ENCODE peak calls at places on chromosome 20, in five cellular contexts. S is PC-9, V is fibroblast of lung, C is epithelial cell of esophagus, M is activated B cell treated with CpG ODN at 0.5 μM for 24 hours. A is an unnamed sample.

GRCh38 chr20:10236540-10237533 is 18.2 kb downstream of the SNAP25 start:
- DNase-seq in S (no peak), V (no peak), C (no peak), M (no peak), A (no peak)

GRCh38 chr20:49883246-49883802 is 32.0 kb downstream of the SPATA2 start:
- DNase-seq in S (no peak), V (no peak), C (no peak), M (no peak), A (no peak)

GRCh38 chr20:52552181-52552872 is 360.7 kb upstream of the ZFP64 start:
- DNase-seq in S (no peak), V (peak), C (peak), M (no peak), A (no peak)

GRCh38 chr20:1334761-1335160 is 5.8 kb upstream of the SDCBP2 start:
- DNase-seq in S (no peak), V (no peak), C (peak), M (no peak), A (no peak)

GRCh38 chr20:3121271-3121911 is 36.9 kb upstream of the AVP start:
- DNase-seq in S (no peak), V (no peak), C (no peak), M (no peak), A (no peak)

GRCh38 chr20:53334861-53335260 is 258.8 kb downstream of the ZNF217 start:
- DNase-seq in S (no peak), V (no peak), C (no peak), M (no peak), A (no peak)

GRCh38 chr20:25626779-25627178 is 3.0 kb upstream of the NANP start:
- DNase-seq in S (no peak), V (no peak), C (no peak), M (no peak), A (no peak)

GRCh38 chr20:9498322-9498721 is 16.1 kb upstream of the LAMP5 start:
- DNase-seq in S (no peak), V (peak), C (no peak), M (no peak), A (no peak)

GRCh38 chr20:57474816-57475215 is 50.1 kb downstream of the CTCFL start:
- DNase-seq in S (no peak), V (no peak), C (no peak), M (peak), A (no peak)

GRCh38 chr20:61585764-61586163 is 333.7 kb downstream of the CDH4 start:
- DNase-seq in S (no peak), V (no peak), C (no peak), M (no peak), A (no peak)

GRCh38 chr20:20083796-20084195 is 31.5 kb downstream of the CFAP61 start:
- DNase-seq in S (no peak), V (peak), C (peak), M (no peak), A (no peak)

GRCh38 chr20:46021361-46022359 is 7.4 kb upstream of the SLC12A5 start:
- DNase-seq in S (peak), V (no peak), C (peak), M (peak), A (peak)

GRCh38 chr20:14507711-14508110 is 170.3 kb upstream of the FLRT3 start:
- DNase-seq in S (no peak), V (no peak), C (no peak), M (no peak), A (no peak)

GRCh38 chr20:25277051-25277801 is 29.3 kb downstream of the PYGB start:
- DNase-seq in S (no peak), V (no peak), C (no peak), M (peak), A (no peak)

GRCh38 chr20:19932170-19932667 is 84.9 kb upstream of the NAA20 start:
- DNase-seq in S (no peak), V (peak), C (peak), M (no peak), A (no peak)

GRCh38 chr20:44733341-44734069 is 12.2 kb upstream of the KCNK15 start:
- DNase-seq in S (peak), V (peak), C (peak), M (peak), A (no peak)

GRCh38 chr20:58694241-58695083 is 1.9 kb downstream of the NPEPL1 start:
- DNase-seq in S (no peak), V (no peak), C (no peak), M (no peak), A (no peak)

GRCh38 chr20:58691773-58692578 is 624 bp upstream of the NPEPL1 start:
- DNase-seq in S (no peak), V (no peak), C (no peak), M (no peak), A (no peak)

GRCh38 chr20:58691405-58691772 is 1.2 kb upstream of the NPEPL1 start:
- DNase-seq in S (no peak), V (no peak), C (no peak), M (no peak), A (no peak)

GRCh38 chr20:58693226-58694006 is 816 bp downstream of the NPEPL1 start:
- DNase-seq in S (peak), V (no peak), C (no peak), M (peak), A (no peak)

GRCh38 chr20:58692579-58693225 is at the start of gene NPEPL1:
- DNase-seq in S (peak), V (peak), C (peak), M (peak), A (peak)
- TF ChIP-seq CTCF in S (no peak), V (no peak), C (no peak), M (no peak), A (no peak)

GRCh38 chr20:63118786-63119450 is 97.0 kb downstream of the YTHDF1 start:
- DNase-seq in S (no peak), V (no peak), C (no peak), M (no peak), A (no peak)
- TF ChIP-seq CTCF in S (no peak), V (no peak), C (no peak), M (no peak), A (no peak)

GRCh38 chr20:286508-286907 is 4.0 kb downstream of the C20orf96 start:
- DNase-seq in S (no peak), V (no peak), C (no peak), M (no peak), A (no peak)

GRCh38 chr20:289693-290080 is 863 bp downstream of the C20orf96 start:
- DNase-seq in S (no peak), V (no peak), C (no peak), M (no peak), A (no peak)

GRCh38 chr20:294602-295001 is 2.8 kb upstream of the ZCCHC3 start:
- DNase-seq in S (no peak), V (no peak), C (no peak), M (no peak), A (no peak)

GRCh38 chr20:288956-289692 is 1.4 kb downstream of the C20orf96 start:
- DNase-seq in S (no peak), V (no peak), C (no peak), M (no peak), A (no peak)

DNA sequence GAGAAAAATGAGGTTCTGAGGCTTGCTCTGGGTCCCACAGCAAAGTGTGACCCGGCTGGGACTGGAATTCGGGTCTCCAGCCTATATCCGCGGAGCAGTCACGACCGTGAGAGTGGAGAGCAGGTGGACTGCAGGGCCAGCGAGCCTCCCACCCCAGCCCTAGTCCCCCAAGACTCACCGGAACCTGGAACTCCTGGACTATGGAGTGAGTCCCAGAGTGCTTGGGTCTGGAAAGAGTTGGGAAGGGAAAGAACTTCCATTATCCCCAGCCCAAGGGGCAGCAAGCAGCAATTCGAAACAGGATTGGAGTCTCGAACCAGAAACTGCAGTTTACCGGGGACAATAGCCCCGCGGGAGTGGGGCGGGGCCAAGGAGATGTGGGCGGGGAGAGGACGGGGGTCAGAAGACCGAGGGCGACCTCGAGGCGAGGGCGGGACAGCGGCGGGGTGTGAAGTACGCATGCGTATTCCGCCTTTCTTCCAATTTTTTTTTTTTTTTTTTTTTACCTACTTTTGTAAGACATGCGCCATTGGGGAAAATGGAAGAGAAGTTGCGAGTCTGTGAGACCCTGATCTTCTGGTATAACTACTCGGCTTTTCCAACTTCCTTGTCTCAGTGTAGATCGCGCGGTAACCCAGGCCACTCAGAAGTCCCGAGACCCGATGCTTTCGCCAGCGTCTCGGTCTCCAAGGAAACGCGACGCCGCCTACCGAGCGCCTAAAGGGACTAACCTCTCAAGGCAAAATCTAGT is at the start of gene C20orf96:
- DNase-seq in S (peak), V (peak), C (peak), M (peak), A (peak)
- TF ChIP-seq CTCF in S (peak), V (peak), C (peak), M (no peak), A (peak)

DNA sequence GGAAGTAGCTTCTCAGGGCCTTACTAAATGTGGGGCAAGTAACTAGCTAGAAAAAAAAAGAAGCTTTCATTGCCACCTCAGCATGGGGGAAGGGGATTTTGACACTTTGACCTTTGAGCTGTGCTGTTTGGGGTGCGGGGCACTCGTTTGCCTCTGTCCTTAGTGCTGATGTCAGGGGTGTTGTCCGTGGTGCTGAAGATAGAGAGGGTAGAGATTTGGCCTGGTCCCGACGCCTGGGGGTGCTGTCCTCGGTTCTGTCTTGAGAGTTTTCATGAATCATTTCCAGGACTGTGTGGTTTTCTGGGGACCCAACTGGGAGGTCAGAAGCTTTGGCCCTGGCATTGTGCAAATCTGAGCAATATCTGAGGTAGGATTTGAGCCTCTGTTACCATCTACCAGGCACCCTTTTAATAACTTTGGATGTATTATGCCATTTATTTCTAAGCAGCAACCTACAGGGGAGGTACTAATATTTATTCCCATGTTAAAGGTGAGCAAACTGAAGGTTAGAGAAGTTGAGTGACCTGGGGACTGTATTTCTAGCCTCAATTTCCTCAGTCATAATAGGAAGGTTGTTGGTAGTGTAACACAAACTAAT is 78.0 kb downstream of the DLGAP4 start:
- DNase-seq in S (peak), V (peak), C (peak), M (no peak), A (no peak)
- TF ChIP-seq CTCF in S (peak), V (peak), C (peak), M (no peak), A (peak)

GRCh38 chr20:17655865-17656489 is 26.1 kb downstream of the RRBP1 start:
- DNase-seq in S (no peak), V (peak), C (peak), M (no peak), A (no peak)
- TF ChIP-seq CTCF in S (no peak), V (no peak), C (no peak), M (no peak), A (no peak)

GRCh38 chr20:23754731-23755130 is 4.0 kb upstream of the CST1 start:
- DNase-seq in S (no peak), V (no peak), C (no peak), M (no peak), A (peak)

GRCh38 chr20:23752019-23752418 is 1.3 kb upstream of the CST1 start:
- DNase-seq in S (no peak), V (no peak), C (no peak), M (no peak), A (peak)

GRCh38 chr20:23753589-23753988 is 2.9 kb upstream of the CST1 start:
- DNase-seq in S (no peak), V (no peak), C (no peak), M (no peak), A (peak)

GRCh38 chr20:23753194-23753548 is 2.4 kb upstream of the CST1 start:
- DNase-seq in S (no peak), V (no peak), C (no peak), M (no peak), A (peak)

DNA sequence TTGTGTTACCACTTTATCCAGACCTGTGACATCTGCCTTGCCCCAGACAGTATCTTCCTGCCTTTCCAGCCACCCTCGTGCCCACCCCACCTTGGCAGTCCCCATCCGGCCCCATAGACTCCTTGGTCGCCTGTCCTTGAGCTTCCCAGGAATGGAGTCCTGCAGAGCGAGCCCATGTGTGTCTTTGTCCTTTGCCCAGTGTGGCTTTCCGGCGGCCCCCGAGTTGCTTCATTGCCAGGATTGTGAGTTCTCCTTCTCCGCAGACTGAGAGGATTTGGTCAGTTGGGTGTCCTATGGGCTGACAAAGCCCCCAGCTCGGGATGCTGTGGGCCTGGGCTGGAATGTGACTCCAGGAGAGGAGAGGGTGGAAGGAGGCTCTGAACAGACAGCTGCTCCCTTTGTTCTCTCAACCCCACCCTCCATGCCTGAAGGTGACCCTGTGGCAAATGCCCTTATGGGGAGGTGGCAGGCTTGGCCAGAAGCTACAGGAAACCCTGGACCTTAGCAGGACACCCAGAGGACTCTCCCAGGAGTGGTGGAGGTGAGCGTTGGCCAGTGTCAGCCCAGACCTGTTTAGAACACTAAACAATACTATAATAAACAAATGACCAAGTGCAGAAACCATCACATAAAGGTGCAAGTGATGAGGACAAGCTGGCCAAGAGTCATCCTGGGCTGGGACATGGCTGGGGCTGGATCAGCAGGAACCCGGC is 1.9 kb upstream of the CST1 start:
- DNase-seq in S (no peak), V (no peak), C (no peak), M (no peak), A (peak)
- TF ChIP-seq CTCF in S (no peak), V (no peak), C (no peak), M (no peak), A (no peak)

DNA sequence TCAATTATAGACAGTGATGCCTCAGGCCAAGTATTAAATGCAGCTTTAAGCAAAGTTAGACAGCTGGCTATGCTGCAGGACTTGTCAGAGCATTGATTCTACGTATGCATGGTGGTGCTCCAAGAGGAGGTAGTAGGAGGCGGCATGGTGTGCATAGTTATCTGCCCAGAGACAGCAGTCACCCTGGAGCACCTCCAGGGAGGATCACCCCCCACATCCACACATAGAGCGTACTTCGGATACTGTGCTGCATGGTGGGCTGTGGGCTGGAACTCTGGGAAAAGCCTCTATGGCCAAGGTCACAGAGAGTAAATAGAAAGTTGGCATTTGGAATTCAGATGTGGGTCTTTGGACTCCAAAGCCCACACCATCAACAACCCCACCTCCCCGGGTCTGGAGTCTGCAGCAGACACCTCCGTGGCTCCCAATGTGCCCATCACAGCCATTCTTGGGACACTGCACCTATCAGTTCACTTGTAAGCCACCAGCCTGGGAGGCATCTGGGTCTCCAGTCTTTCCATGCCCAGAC is 64.5 kb upstream of the STX16 start:
- DNase-seq in S (no peak), V (no peak), C (no peak), M (no peak), A (no peak)
- TF ChIP-seq CTCF in S (no peak), V (no peak), C (no peak), M (no peak), A (no peak)

GRCh38 chr20:6083926-6084325 is 30.1 kb upstream of the LRRN4 start:
- DNase-seq in S (no peak), V (no peak), C (no peak), M (no peak), A (no peak)
- TF ChIP-seq CTCF in S (no peak), V (no peak), C (no peak), M (no peak), A (no peak)

A was measured in type B pancreatic cell.